ENCODE peak calls at places on chromosomes 13 and 19, in eight cellular contexts. V is suprapubic skin, C is psoas muscle, Q is keratinocyte, W is A549, Z is PC-3, G is ovary, K is tibial nerve. T is an unnamed sample.
A peak's percentile ranks its signal among the peaks of the same experiment; 100 is the strongest.

GRCh38 chr13:104357174-104357573 is 1291.0 kb upstream of the SLC10A2 start:
- DNase-seq in C (no peak), Z (no peak), V (no peak), G (no peak), K (no peak), Q (no peak), W (no peak), T (no peak)

GRCh38 chr19:43966079-43966694 is 15.2 kb downstream of the ZNF221 start:
- DNase-seq in Q (no peak), K (no peak), V (no peak), Z (no peak), W (no peak), G (no peak), C (no peak), T (no peak)

GRCh38 chr13:33846306-33847062 is 28.5 kb downstream of the RFC3 start:
- DNase-seq in W (no peak), Q (no peak), Z (no peak), G (no peak), C (no peak), V (no peak), K (no peak), T (no peak)

GRCh38 chr19:16951529-16951928 is 62.7 kb downstream of the F2RL3 start:
- DNase-seq in W (no peak), C (no peak), G (no peak), Z (peak; percentile 50), V (peak; percentile 29), Q (peak; percentile 26), K (no peak), T (no peak)

GRCh38 chr13:21638319-21639282 is 32.3 kb upstream of the FGF9 start:
- DNase-seq in G (no peak), W (peak; percentile 14), Z (peak; percentile 64), Q (peak; percentile 33), C (no peak), V (no peak), K (no peak), T (no peak)

GRCh38 chr19:16295071-16295470 is 29.6 kb upstream of the KLF2 start:
- DNase-seq in V (no peak), K (no peak), Q (no peak), W (no peak), C (no peak), Z (no peak), G (peak; percentile 51), T (no peak)

GRCh38 chr13:40220299-40220935 is 446.0 kb downstream of the FOXO1 start:
- DNase-seq in Q (no peak), G (no peak), C (no peak), W (no peak), V (no peak), Z (no peak), K (no peak), T (no peak)

GRCh38 chr19:621819-622218 is 11.5 kb downstream of the POLRMT start:
- DNase-seq in V (no peak), W (no peak), K (no peak), Z (no peak), G (no peak), C (peak; percentile 46), Q (no peak), T (no peak)

GRCh38 chr19:18840288-18841260 is 8.8 kb downstream of the UPF1 start:
- DNase-seq in Q (no peak), K (no peak), Z (no peak), W (no peak), C (no peak), V (no peak), G (no peak), T (no peak)

DNA sequence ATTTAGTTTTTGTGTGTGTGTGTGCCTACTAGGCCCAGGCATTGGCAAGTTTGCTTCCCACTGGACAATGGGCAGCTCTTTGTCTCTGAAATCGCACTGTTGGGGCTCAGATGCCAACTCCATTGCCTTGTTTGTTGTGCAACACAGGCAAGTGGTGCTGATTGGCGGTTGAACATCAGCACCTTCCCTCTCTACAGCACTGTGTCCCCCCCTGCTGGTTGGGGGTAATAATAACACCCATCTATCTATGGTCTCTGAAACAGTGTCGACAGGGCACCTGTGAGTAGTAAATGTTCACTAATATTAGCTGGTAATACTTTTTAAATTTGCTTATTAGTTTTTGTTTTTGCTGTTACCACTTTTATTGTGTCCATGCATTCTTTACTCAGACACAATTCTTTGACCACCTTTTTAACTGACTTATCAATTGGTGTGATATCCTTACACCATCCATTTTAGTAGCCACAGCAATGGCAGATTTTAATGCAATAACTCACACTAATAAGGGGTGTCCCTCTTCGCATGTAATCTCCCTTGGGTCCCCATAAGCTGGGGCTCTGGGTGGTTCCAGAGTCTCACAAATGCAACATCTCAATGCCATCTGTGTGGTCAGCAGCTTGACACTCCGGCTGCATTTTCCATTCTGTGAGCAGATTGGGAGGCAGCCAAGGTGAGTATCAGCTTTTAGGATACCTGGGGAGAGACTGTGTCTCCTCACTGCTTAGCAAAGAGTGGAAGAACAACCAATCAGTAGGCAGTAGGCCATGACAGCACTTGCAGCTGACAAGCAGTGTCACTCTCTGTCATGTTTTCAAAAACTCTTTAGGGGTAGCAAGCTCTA is 47.7 kb upstream of the UQCRFS1 start:
- DNase-seq in G (no peak), W (peak; percentile 79), Q (no peak), C (no peak), Z (no peak), K (no peak), V (no peak), T (no peak)
- TF ChIP-seq CTCF in G (no peak), W (peak; percentile 38), Q (peak; percentile 39), C (peak; percentile 51), Z (peak; percentile 38), K (no peak), V (peak; percentile 43), T (no peak)

GRCh38 chr13:47268270-47268669 is 371.4 kb upstream of the HTR2A start:
- DNase-seq in G (no peak), V (no peak), C (no peak), Z (no peak), K (no peak), W (no peak), Q (no peak), T (no peak)
- H3K4me1 ChIP-seq in G (no peaks in the 10 kb centered on the region), V (no peaks in the 10 kb centered on the region), C (no peaks in the 10 kb centered on the region), Z (no peaks in the 10 kb centered on the region), K (no peaks in the 10 kb centered on the region), W (no peaks in the 10 kb centered on the region), Q (no peaks in the 10 kb centered on the region), T (no peaks in the 10 kb centered on the region)

GRCh38 chr13:26695360-26695705 is 65.3 kb downstream of the GPR12 start:
- DNase-seq in Q (no peak), W (no peak), K (no peak), Z (no peak), C (peak; percentile 59), V (no peak), G (no peak), T (no peak)
- H3K4me3 ChIP-seq in Q (no peak overlapping the region), W (no peak overlapping the region), K (no peak overlapping the region), Z (no peak overlapping the region), C (no peak overlapping the region), V (no peak overlapping the region), G (no peak overlapping the region), T (no peak overlapping the region)

GRCh38 chr13:31699650-31700049 is 39.7 kb upstream of the RXFP2 start:
- DNase-seq in C (no peak), W (no peak), G (no peak), Q (no peak), V (no peak), Z (no peak), K (no peak), T (no peak)
- TF ChIP-seq CTCF in C (no peak), W (no peak), G (no peak), Q (no peak), V (no peak), Z (no peak), K (no peak), T (no peak)

GRCh38 chr13:48249018-48249417 is 16.0 kb downstream of the ITM2B start:
- DNase-seq in W (no peak), Z (no peak), V (no peak), G (no peak), K (no peak), C (no peak), Q (no peak), T (no peak)

GRCh38 chr13:48242677-48243076 is 9.7 kb downstream of the ITM2B start:
- DNase-seq in W (no peak), C (no peak), V (no peak), K (no peak), Z (no peak), Q (no peak), G (no peak), T (no peak)

GRCh38 chr13:48241651-48242050 is 8.6 kb downstream of the ITM2B start:
- DNase-seq in G (no peak), K (no peak), Q (no peak), C (no peak), W (no peak), V (no peak), Z (no peak), T (no peak)

GRCh38 chr13:48246097-48246496 is 13.1 kb downstream of the ITM2B start:
- DNase-seq in K (no peak), Z (no peak), G (no peak), Q (no peak), W (no peak), V (no peak), C (no peak), T (no peak)

GRCh38 chr13:48244159-48244558 is 11.2 kb downstream of the ITM2B start:
- DNase-seq in Q (no peak), W (no peak), Z (no peak), C (no peak), V (no peak), G (no peak), K (no peak), T (no peak)
- H3K4me1 ChIP-seq in Q (no peaks in the 10 kb centered on the region), W (peaks cover 8% of the 10 kb centered on the region), Z (peaks cover 6% of the 10 kb centered on the region), C (peaks cover 48% of the 10 kb centered on the region), V (peaks cover 61% of the 10 kb centered on the region), G (peaks cover 10% of the 10 kb centered on the region), K (peaks cover 15% of the 10 kb centered on the region), T (peaks cover 29% of the 10 kb centered on the region)

GRCh38 chr13:23505007-23505406 is 65.2 kb upstream of the TNFRSF19 start:
- DNase-seq in V (no peak), G (no peak), C (no peak), Z (peak; percentile 35), Q (no peak), K (no peak), W (no peak), T (no peak)
- H3K4me3 ChIP-seq in V (no peak overlapping the region), G (no peak overlapping the region), C (no peak overlapping the region), Z (no peak overlapping the region), Q (no peak overlapping the region), K (no peak overlapping the region), W (no peak overlapping the region), T (no peak overlapping the region)

DNA sequence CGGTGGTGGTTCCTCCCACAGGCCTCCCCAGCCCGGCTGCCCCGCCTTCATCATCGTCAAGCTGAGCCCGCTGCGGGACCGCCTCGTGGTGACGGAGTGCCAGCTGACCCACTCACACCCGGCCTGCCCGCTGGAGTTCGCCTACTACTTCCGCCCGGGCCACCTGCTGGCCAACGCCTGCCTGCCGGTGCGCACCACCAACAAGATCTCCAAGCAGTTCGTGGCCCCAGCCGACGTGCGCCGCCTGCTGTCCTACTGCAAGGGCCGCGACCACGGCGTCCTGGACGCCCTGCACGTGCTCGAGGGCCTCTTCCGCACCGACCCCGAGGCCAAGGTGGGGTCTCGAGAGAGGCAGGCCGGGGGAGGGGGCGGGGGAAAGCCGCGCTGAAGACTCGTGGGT is 12.0 kb downstream of the ZSWIM9 start:
- DNase-seq in C (no peak), Z (no peak), W (no peak), Q (no peak), K (no peak), G (no peak), V (no peak), T (no peak)
- TF ChIP-seq CTCF in C (no peak), Z (no peak), W (no peak), Q (no peak), K (no peak), G (no peak), V (no peak), T (no peak)

T was measured in tibial artery.